ENCODE peak calls at places on chromosomes 3 and 15, in five cellular contexts. M is Calu3, O is nephron progenitor cell, J is IMR-90, Q is epithelial cell of esophagus. F is an unnamed sample.

GRCh38 chr15:40282144-40282869 is 557 bp downstream of the ANKRD63 start:
- DNase-seq in M (peak; percentile 59), O (peak; percentile 72), J (no peak), Q (peak; percentile 43), F (peak; percentile 51)

GRCh38 chr3:136428167-136428566 is 178.0 kb downstream of the PCCB start:
- DNase-seq in M (no peak), O (no peak), J (no peak), Q (no peak), F (no peak)

GRCh38 chr15:79849789-79850188 is 47.0 kb downstream of the MTHFS start:
- DNase-seq in M (peak; percentile 30), O (peak; percentile 37), J (peak; percentile 52), Q (peak; percentile 48), F (peak; percentile 58)

GRCh38 chr15:33242165-33242564 is 47.7 kb upstream of the FMN1 start:
- DNase-seq in M (peak; percentile 3), O (no peak), J (peak; percentile 27), Q (peak; percentile 99), F (peak; percentile 18)

GRCh38 chr15:83449928-83450501 is 2.9 kb downstream of the SH3GL3 start:
- DNase-seq in M (no peak), O (no peak), J (no peak), Q (no peak), F (no peak)

GRCh38 chr15:75456710-75457109 is 5.2 kb upstream of the SIN3A start:
- DNase-seq in M (no peak), O (no peak), J (peak; percentile 25), Q (peak; percentile 11), F (no peak)

GRCh38 chr3:64578797-64579196 is 109.0 kb downstream of the ADAMTS9 start:
- DNase-seq in M (no peak), O (no peak), J (no peak), Q (no peak), F (no peak)

GRCh38 chr15:37801529-37801928 is 132.9 kb upstream of the TMCO5A start:
- DNase-seq in M (no peak), O (no peak), J (no peak), Q (no peak), F (no peak)

GRCh38 chr3:157073810-157074209 is 86.1 kb downstream of the CCNL1 start:
- DNase-seq in M (no peak), O (no peak), J (peak; percentile 74), Q (no peak), F (no peak)

GRCh38 chr3:150094150-150094932 is 123.6 kb upstream of the PFN2 start:
- DNase-seq in M (peak; percentile 44), O (no peak), J (peak; percentile 71), Q (peak; percentile 94), F (no peak)

GRCh38 chr3:1953519-1953918 is 145.1 kb upstream of the CNTN4 start:
- DNase-seq in M (no peak), O (no peak), J (no peak), Q (no peak), F (no peak)

GRCh38 chr3:194604126-194604525 is 29.1 kb downstream of the TMEM44 start:
- DNase-seq in M (no peak), O (no peak), J (no peak), Q (no peak), F (no peak)

GRCh38 chr3:131503328-131503650 is 518 bp upstream of the MRPL3 start:
- DNase-seq in M (no peak), O (no peak), J (no peak), Q (no peak), F (no peak)

GRCh38 chr15:80926126-80926525 is 63.5 kb downstream of the MESD start:
- DNase-seq in M (no peak), O (no peak), J (no peak), Q (no peak), F (no peak)

GRCh38 chr3:48247401-48247807 is 6.5 kb downstream of the ZNF589 start:
- DNase-seq in M (no peak), O (no peak), J (no peak), Q (peak; percentile 33), F (no peak)

GRCh38 chr3:186496635-186497034 is 47.5 kb downstream of the CRYGS start:
- DNase-seq in M (no peak), O (no peak), J (no peak), Q (no peak), F (no peak)

GRCh38 chr15:31434418-31435255 is 108.0 kb downstream of the KLF13 start:
- DNase-seq in M (no peak), O (no peak), J (peak; percentile 93), Q (peak; percentile 89), F (no peak)

GRCh38 chr15:51104512-51104911 is 9.8 kb upstream of the TNFAIP8L3 start:
- DNase-seq in M (no peak), O (peak; percentile 31), J (peak; percentile 35), Q (no peak), F (no peak)

GRCh38 chr3:103968131-103968530 is 1398.6 kb upstream of the ALCAM start:
- DNase-seq in M (no peak), O (no peak), J (no peak), Q (no peak), F (no peak)

GRCh38 chr15:88776646-88777045 is 26.6 kb upstream of the ACAN start:
- DNase-seq in M (no peak), O (no peak), J (no peak), Q (no peak), F (no peak)

GRCh38 chr3:52839268-52839575 is 4.4 kb upstream of the MUSTN1 start:
- DNase-seq in M (no peak), O (no peak), J (no peak), Q (no peak), F (no peak)

GRCh38 chr3:185728630-185729334 is 96.1 kb downstream of the IGF2BP2 start:
- DNase-seq in M (no peak), O (no peak), J (no peak), Q (no peak), F (no peak)

GRCh38 chr3:40173291-40173710 is 136.2 kb upstream of the EIF1B start:
- DNase-seq in M (no peak), O (no peak), J (no peak), Q (no peak), F (peak; percentile 44)

GRCh38 chr15:92205255-92205739 is 188.4 kb upstream of the ST8SIA2 start:
- DNase-seq in M (peak; percentile 8), O (no peak), J (no peak), Q (peak; percentile 20), F (peak; percentile 9)
- TF ChIP-seq CTCF in M (no peak), O (no peak), J (no peak), Q (peak; percentile 36), F (no peak)

GRCh38 chr3:134696155-134696554 is 45.3 kb upstream of the KY start:
- DNase-seq in M (no peak), O (no peak), J (no peak), Q (no peak), F (no peak)

GRCh38 chr3:134694946-134695543 is 44.2 kb upstream of the KY start:
- DNase-seq in M (no peak), O (no peak), J (no peak), Q (peak; percentile 73), F (no peak)

GRCh38 chr3:134694445-134694844 is 43.6 kb upstream of the KY start:
- DNase-seq in M (no peak), O (no peak), J (no peak), Q (no peak), F (no peak)

GRCh38 chr3:134693226-134693625 is 42.4 kb upstream of the KY start:
- DNase-seq in M (no peak), O (no peak), J (no peak), Q (no peak), F (no peak)

GRCh38 chr3:134693804-134694203 is 43.0 kb upstream of the KY start:
- DNase-seq in M (no peak), O (no peak), J (no peak), Q (no peak), F (no peak)
- TF ChIP-seq CTCF in M (no peak), O (no peak), J (no peak), Q (no peak), F (no peak)

GRCh38 chr15:43187544-43188155 is 2.4 kb downstream of the CCNDBP1 start:
- DNase-seq in M (no peak), O (no peak), J (peak; percentile 80), Q (peak; percentile 67), F (no peak)
- TF ChIP-seq CTCF in M (no peak), O (peak; percentile 57), J (peak; percentile 82), Q (peak; percentile 70), F (peak; percentile 55)

GRCh38 chr3:78274475-78275065 is 1234.7 kb downstream of the ROBO2 start:
- DNase-seq in M (no peak), O (no peak), J (no peak), Q (no peak), F (no peak)
- TF ChIP-seq CTCF in M (no peak), O (no peak), J (no peak), Q (peak; percentile 26), F (no peak)

DNA sequence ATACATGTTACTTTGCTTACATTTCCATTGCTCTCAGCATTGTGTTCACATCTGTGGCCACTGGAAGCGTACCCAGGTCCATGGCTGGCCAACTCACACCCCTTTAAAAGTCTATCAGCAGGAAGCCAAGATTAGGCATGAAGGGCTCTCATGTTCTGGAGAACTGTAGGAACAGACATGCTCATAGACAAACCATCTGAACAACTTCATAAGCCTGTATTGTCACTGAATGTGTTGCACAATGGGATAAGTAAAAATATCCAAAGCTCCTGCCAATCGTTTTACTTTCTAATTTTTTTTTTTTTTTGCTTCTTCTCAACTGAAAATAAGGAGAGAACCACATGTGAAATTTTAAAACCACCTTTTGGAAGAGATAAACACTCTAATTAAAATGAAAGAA is 6.4 kb downstream of the RPLP1 start:
- DNase-seq in M (no peak), O (no peak), J (no peak), Q (no peak), F (no peak)
- TF ChIP-seq CTCF in M (no peak), O (no peak), J (no peak), Q (no peak), F (no peak)

GRCh38 chr15:66188464-66188863 is 65.1 kb downstream of the MEGF11 start:
- DNase-seq in M (no peak), O (no peak), J (no peak), Q (no peak), F (no peak)
- TF ChIP-seq CTCF in M (no peak), O (no peak), J (no peak), Q (no peak), F (no peak)

DNA sequence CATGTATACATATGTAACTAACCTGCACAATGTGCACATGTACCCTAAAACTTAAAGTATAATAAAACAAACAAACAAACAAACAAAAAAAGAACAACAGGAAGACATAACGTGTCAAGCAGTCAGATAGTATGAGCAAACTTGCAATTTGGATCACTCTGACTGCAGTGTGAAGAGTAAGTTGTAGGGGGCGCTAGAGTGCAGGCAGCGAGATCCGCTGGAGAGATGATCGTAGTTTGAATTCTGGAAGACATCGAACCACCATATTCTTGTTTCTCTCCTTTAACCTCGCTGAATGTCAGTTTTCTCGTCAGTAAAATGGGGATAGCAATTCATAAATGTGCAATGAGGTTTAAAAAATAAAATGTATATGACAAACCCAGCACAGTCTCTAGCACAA is 165.2 kb upstream of the LMCD1 start:
- DNase-seq in M (no peak), O (no peak), J (no peak), Q (no peak), F (no peak)
- TF ChIP-seq CTCF in M (no peak), O (peak; percentile 34), J (peak; percentile 16), Q (no peak), F (peak; percentile 42)

F was measured in endothelial cell.